ENCODE peak calls at places on chromosomes 4 and X, in four cellular contexts. W is IMR-90, I is tibial nerve, Z is left ventricle myocardium inferior. S is an unnamed sample.

GRCh38 chrX:65644621-65645287 is 22.7 kb upstream of the MSN start:
- DNase-seq in Z (peak; percentile 82), W (peak; percentile 79), I (peak; percentile 82), S (peak; percentile 84)

GRCh38 chrX:3713225-3713936 is at the start of gene PRKX:
- DNase-seq in W (peak; percentile 36), Z (peak; percentile 49), I (no peak), S (peak; percentile 42)

GRCh38 chrX:29659911-29660310 is 555.5 kb upstream of the MAGEB2 start:
- DNase-seq in W (no peak), I (no peak), Z (no peak), S (no peak)

GRCh38 chrX:151985955-151986354 is 11.5 kb upstream of the GABRE start:
- DNase-seq in Z (peak; percentile 20), W (peak; percentile 5), I (no peak), S (peak; percentile 68)

GRCh38 chr4:31069151-31069550 is 349.0 kb downstream of the PCDH7 start:
- DNase-seq in W (no peak), I (no peak), Z (no peak), S (no peak)

GRCh38 chr4:25172964-25173917 is 13.0 kb upstream of the SEPSECS start:
- DNase-seq in I (peak; percentile 52), Z (no peak), W (peak; percentile 100), S (peak; percentile 98)

GRCh38 chr4:7963691-7964090 is 24.0 kb upstream of the AFAP1 start:
- DNase-seq in W (no peak), Z (no peak), I (no peak), S (no peak)

GRCh38 chr4:71449878-71450277 is 111.1 kb downstream of the SLC4A4 start:
- DNase-seq in W (no peak), Z (no peak), I (no peak), S (no peak)

GRCh38 chr4:40613456-40613855 is 16.2 kb downstream of the RBM47 start:
- DNase-seq in I (no peak), W (peak; percentile 79), Z (no peak), S (no peak)

GRCh38 chrX:6024204-6024603 is 204.5 kb downstream of the NLGN4X start:
- DNase-seq in I (no peak), Z (no peak), W (no peak), S (no peak)

GRCh38 chr4:169491211-169491610 is 121.2 kb downstream of the NEK1 start:
- DNase-seq in Z (no peak), W (no peak), I (no peak), S (no peak)

GRCh38 chr4:169485084-169485483 is 127.3 kb downstream of the NEK1 start:
- DNase-seq in W (peak; percentile 63), I (no peak), Z (no peak), S (no peak)

GRCh38 chr4:169484485-169484884 is 127.9 kb downstream of the NEK1 start:
- DNase-seq in I (no peak), Z (no peak), W (peak; percentile 15), S (peak; percentile 17)

GRCh38 chr4:169485791-169486742 is 126.3 kb downstream of the NEK1 start:
- DNase-seq in I (peak; percentile 51), W (peak; percentile 71), Z (no peak), S (peak; percentile 78)
- H3K4me3 ChIP-seq in I (no peak overlapping the region), W (no peak overlapping the region), Z (no peak overlapping the region), S (no peak overlapping the region)

DNA sequence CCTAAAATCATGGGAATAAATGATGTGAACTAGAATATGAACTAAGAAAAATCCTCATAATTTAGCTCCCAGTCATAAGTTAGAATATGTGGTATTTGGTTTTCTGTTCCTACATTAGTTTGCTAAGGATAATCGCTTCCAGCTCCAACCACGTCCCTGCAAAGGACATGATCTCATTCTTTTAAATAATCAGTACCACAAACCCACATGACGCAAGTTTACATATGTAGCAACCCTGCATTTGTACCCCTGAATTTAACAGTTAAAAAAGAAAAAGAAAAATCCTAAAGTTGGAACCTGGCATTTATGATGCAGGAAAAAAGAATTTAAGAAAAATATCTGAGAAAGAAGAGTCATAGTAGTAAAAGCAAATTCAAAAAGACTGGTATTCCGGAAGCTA is 13.3 kb downstream of the UBA6 start:
- DNase-seq in I (no peak), W (peak; percentile 79), Z (no peak), S (no peak)
- H3K4me3 ChIP-seq in I (no peak overlapping the region), W (no peak overlapping the region), Z (no peak overlapping the region), S (no peak overlapping the region)

DNA sequence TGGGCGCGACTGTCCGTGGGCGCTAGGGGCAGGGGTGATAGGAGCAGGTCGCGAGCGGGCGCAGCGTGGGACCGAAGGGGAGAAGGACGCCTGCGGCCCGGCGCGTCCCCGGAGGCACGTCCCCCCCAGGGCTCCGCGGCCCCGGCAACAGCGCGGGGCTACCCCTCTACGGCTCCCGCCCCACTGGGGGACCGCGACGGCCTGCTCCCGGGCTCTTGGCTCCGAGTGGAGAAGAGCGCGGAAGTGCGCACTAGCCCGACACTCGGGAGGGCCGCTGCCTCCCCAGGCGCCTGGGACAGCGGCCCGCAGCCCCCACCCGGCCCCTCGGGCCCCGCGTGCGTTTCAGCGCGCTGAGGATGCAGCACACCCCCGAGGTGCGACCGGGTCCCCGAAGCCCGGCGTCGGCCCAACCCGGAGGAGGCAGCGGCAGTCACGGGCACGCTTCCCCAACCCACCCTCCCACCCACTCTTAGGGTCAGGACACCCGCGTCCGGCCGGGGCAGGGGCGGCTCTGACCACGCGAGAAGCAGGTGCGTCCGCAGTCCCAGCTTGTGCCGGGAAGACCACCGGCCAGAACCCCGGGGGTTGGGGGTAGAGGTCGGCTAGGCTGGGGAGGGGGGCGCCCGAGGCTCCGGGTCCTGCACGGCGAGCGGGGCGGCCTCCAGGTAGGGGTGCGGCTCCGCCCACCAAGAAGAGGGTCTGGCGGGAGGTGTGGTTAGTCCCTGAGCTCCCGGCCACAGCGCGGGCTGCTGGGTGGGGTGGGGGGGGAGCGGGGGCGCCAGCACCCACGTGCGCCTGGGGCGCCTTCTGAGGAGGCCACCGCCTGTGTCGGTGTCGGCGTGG is 18.5 kb upstream of the NAT8L start:
- DNase-seq in W (no peak), I (no peak), Z (no peak), S (no peak)
- H3K4me3 ChIP-seq in W (peak overlapping the region; percentile 74), I (peak overlapping the region; percentile 16), Z (peak overlapping the region; percentile 79), S (peak overlapping the region; percentile 77)

GRCh38 chr4:4856071-4857000 is 3.1 kb upstream of the MSX1 start:
- DNase-seq in W (no peak), Z (no peak), I (no peak), S (no peak)
- H3K4me3 ChIP-seq in W (peak overlapping the region; percentile 39), Z (peak overlapping the region; percentile 58), I (no peak overlapping the region), S (peak overlapping the region; percentile 34)

GRCh38 chrX:39688576-39689373 is 409.0 kb downstream of the BCOR start:
- DNase-seq in Z (peak; percentile 73), W (peak; percentile 7), I (peak; percentile 8), S (peak; percentile 40)
- H3K4me3 ChIP-seq in Z (peak overlapping the region; percentile 66), W (peak overlapping the region; percentile 31), I (peak overlapping the region; percentile 22), S (peak overlapping the region; percentile 31)

GRCh38 chr4:174520655-174521054 is 1.6 kb downstream of the HPGD start:
- DNase-seq in Z (no peak), W (no peak), I (no peak), S (no peak)

GRCh38 chr4:174521800-174522182 is 497 bp downstream of the HPGD start:
- DNase-seq in W (no peak), Z (no peak), I (no peak), S (no peak)

GRCh38 chr4:174522183-174523002 is at the start of gene HPGD:
- DNase-seq in Z (peak; percentile 37), W (no peak), I (peak; percentile 34), S (no peak)

GRCh38 chr4:174524242-174524641 is 2.0 kb upstream of the HPGD start:
- DNase-seq in Z (no peak), W (no peak), I (no peak), S (no peak)

DNA sequence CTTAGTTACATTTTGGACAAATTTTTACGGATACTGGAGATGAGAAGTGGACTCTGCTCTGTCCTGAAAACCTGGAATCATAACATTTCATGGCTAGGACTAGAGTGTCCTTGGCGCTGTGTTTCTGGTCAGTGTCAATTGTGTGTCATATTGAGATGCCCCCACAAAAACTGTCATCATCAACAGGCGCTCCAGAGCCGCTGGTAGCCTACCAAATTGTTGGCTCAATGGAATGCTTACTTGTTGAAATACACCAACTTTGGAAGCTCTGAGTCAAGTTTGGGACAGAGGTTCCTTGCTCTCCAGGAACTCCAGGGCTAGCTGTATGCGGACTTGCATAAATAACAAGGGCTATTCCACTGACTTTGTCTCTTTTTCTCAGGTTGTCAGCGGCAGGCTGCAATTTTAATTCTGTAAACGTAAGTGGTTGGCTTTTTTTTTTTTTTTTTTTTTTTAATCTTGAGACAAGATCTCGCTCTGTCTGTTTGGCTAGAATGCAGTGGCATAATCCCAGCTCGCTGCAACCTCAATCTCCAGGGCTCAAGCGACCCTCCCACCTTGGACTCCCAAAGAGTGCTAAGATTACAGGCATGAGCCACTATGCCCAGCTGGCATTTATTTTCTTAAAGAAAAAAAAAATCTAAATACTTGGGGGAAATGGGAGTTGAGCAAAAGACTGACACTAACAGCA is 860 bp upstream of the HPGD start:
- DNase-seq in W (no peak), Z (no peak), I (peak; percentile 7), S (no peak)
- H3K4me3 ChIP-seq in W (no peak overlapping the region), Z (peak overlapping the region; percentile 71), I (peak overlapping the region; percentile 35), S (peak overlapping the region; percentile 61)

GRCh38 chrX:153687121-153688039 is at the start of gene SLC6A8:
- DNase-seq in W (peak; percentile 44), Z (peak; percentile 78), I (peak; percentile 40), S (peak; percentile 60)
- H3K4me3 ChIP-seq in W (peak within 1 kb of the TSS; percentile 96), Z (peak within 1 kb of the TSS; percentile 66), I (peak within 1 kb of the TSS; percentile 39), S (peak within 1 kb of the TSS; percentile 38)

S was measured in fibroblast of pulmonary artery.